ENCODE peak calls at places on chromosomes 1 and 21, in five cellular contexts. One of them, this sample, is unnamed.

GRCh38 chr1:150620919-150621318 is 8.5 kb downstream of the ENSA start:
- DNase-seq in fibroblast of lung: no peak
- DNase-seq in stomach: no peak
- DNase-seq in ascending aorta: no peak
- DNase-seq in CD8-positive, alpha-beta memory T cell: no peak
- DNase-seq in this sample: no peak

GRCh38 chr1:48931571-48932251 is 155.0 kb upstream of the BEND5 start:
- DNase-seq in fibroblast of lung: no peak
- DNase-seq in stomach: peak; percentile 55
- DNase-seq in ascending aorta: no peak
- DNase-seq in CD8-positive, alpha-beta memory T cell: no peak
- DNase-seq in this sample: no peak

GRCh38 chr21:40672602-40673001 is 174.4 kb downstream of the DSCAM start:
- DNase-seq in fibroblast of lung: no peak
- DNase-seq in stomach: no peak
- DNase-seq in ascending aorta: no peak
- DNase-seq in CD8-positive, alpha-beta memory T cell: no peak
- DNase-seq in this sample: no peak

GRCh38 chr1:116166655-116167054 is 55.5 kb downstream of the MAB21L3 start:
- DNase-seq in fibroblast of lung: no peak
- DNase-seq in stomach: no peak
- DNase-seq in ascending aorta: no peak
- DNase-seq in CD8-positive, alpha-beta memory T cell: no peak
- DNase-seq in this sample: no peak

GRCh38 chr1:50163674-50164073 is 55.0 kb downstream of the ELAVL4 start:
- DNase-seq in fibroblast of lung: no peak
- DNase-seq in stomach: no peak
- DNase-seq in ascending aorta: no peak
- DNase-seq in CD8-positive, alpha-beta memory T cell: no peak
- DNase-seq in this sample: no peak

GRCh38 chr1:234222561-234223280 is 150.5 kb upstream of the COA6 start:
- DNase-seq in fibroblast of lung: no peak
- DNase-seq in stomach: no peak
- DNase-seq in ascending aorta: no peak
- DNase-seq in CD8-positive, alpha-beta memory T cell: no peak
- DNase-seq in this sample: no peak

GRCh38 chr1:116769561-116769977 is 15.3 kb downstream of the CD2 start:
- DNase-seq in fibroblast of lung: no peak
- DNase-seq in stomach: no peak
- DNase-seq in ascending aorta: no peak
- DNase-seq in CD8-positive, alpha-beta memory T cell: peak; percentile 88
- DNase-seq in this sample: no peak

GRCh38 chr1:8154621-8155052 is 128.5 kb upstream of the ERRFI1 start:
- DNase-seq in fibroblast of lung: peak; percentile 68
- DNase-seq in stomach: no peak
- DNase-seq in ascending aorta: no peak
- DNase-seq in CD8-positive, alpha-beta memory T cell: no peak
- DNase-seq in this sample: peak; percentile 70

GRCh38 chr1:33332881-33333280 is 12.0 kb upstream of the A3GALT2 start:
- DNase-seq in fibroblast of lung: no peak
- DNase-seq in stomach: no peak
- DNase-seq in ascending aorta: no peak
- DNase-seq in CD8-positive, alpha-beta memory T cell: no peak
- DNase-seq in this sample: no peak

GRCh38 chr1:212987702-212988322 is 27.9 kb downstream of the ANGEL2 start:
- DNase-seq in fibroblast of lung: peak; percentile 42
- DNase-seq in stomach: no peak
- DNase-seq in ascending aorta: no peak
- DNase-seq in CD8-positive, alpha-beta memory T cell: no peak
- DNase-seq in this sample: no peak

GRCh38 chr1:8856689-8857412 is 21.6 kb downstream of the ENO1 start:
- DNase-seq in fibroblast of lung: no peak
- DNase-seq in stomach: no peak
- DNase-seq in ascending aorta: no peak
- DNase-seq in CD8-positive, alpha-beta memory T cell: no peak
- DNase-seq in this sample: no peak

GRCh38 chr1:5752715-5753330 is 239.4 kb downstream of the NPHP4 start:
- DNase-seq in fibroblast of lung: no peak
- DNase-seq in stomach: no peak
- DNase-seq in ascending aorta: no peak
- DNase-seq in CD8-positive, alpha-beta memory T cell: no peak
- DNase-seq in this sample: no peak

GRCh38 chr1:5751833-5752714 is 240.2 kb downstream of the NPHP4 start:
- DNase-seq in fibroblast of lung: no peak
- DNase-seq in stomach: no peak
- DNase-seq in ascending aorta: no peak
- DNase-seq in CD8-positive, alpha-beta memory T cell: no peak
- DNase-seq in this sample: peak; percentile 49

GRCh38 chr1:5753431-5754078 is 238.7 kb downstream of the NPHP4 start:
- DNase-seq in fibroblast of lung: no peak
- DNase-seq in stomach: peak; percentile 8
- DNase-seq in ascending aorta: no peak
- DNase-seq in CD8-positive, alpha-beta memory T cell: no peak
- DNase-seq in this sample: no peak

GRCh38 chr1:5750186-5751170 is 241.7 kb downstream of the NPHP4 start:
- DNase-seq in fibroblast of lung: no peak
- DNase-seq in stomach: no peak
- DNase-seq in ascending aorta: no peak
- DNase-seq in CD8-positive, alpha-beta memory T cell: no peak
- DNase-seq in this sample: no peak

GRCh38 chr1:5751171-5751556 is 241.1 kb downstream of the NPHP4 start:
- DNase-seq in fibroblast of lung: no peak
- DNase-seq in stomach: no peak
- DNase-seq in ascending aorta: no peak
- DNase-seq in CD8-positive, alpha-beta memory T cell: no peak
- DNase-seq in this sample: no peak
- H3K4me3 ChIP-seq in fibroblast of lung: no peak overlapping the region
- H3K4me3 ChIP-seq in stomach: no peak overlapping the region
- H3K4me3 ChIP-seq in ascending aorta: no peak overlapping the region
- H3K4me3 ChIP-seq in CD8-positive, alpha-beta memory T cell: no peak overlapping the region
- H3K4me3 ChIP-seq in this sample: no peak overlapping the region

GRCh38 chr1:230137328-230137815 is 70.3 kb downstream of the GALNT2 start:
- DNase-seq in fibroblast of lung: no peak
- DNase-seq in stomach: no peak
- DNase-seq in ascending aorta: no peak
- DNase-seq in CD8-positive, alpha-beta memory T cell: no peak
- DNase-seq in this sample: no peak
- H3K27ac ChIP-seq in fibroblast of lung: no peak overlapping the region
- H3K27ac ChIP-seq in stomach: no peak overlapping the region
- H3K27ac ChIP-seq in ascending aorta: no peak overlapping the region
- H3K27ac ChIP-seq in CD8-positive, alpha-beta memory T cell: no peak overlapping the region
- H3K27ac ChIP-seq in this sample: no peak overlapping the region

DNA sequence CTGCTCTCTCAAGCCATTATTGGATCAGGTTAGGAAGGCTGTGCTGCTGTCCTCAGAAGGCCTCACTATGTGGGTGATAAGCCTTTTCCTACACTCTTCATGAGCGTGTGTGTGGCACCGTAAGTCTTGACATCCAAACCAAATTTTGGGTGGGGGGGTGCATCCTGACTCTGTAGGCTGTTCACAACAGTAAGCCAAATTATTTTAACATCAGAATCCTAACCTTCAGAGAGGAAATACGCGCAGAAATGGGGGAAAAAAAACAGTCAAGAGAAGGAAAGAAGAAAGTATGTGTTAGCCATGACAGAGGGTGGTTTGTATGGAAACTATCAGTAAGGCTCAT is 21.0 kb downstream of the STPG1 start:
- DNase-seq in fibroblast of lung: no peak
- DNase-seq in stomach: no peak
- DNase-seq in ascending aorta: no peak
- DNase-seq in CD8-positive, alpha-beta memory T cell: no peak
- DNase-seq in this sample: no peak
- H3K4me3 ChIP-seq in fibroblast of lung: no peak overlapping the region
- H3K4me3 ChIP-seq in stomach: no peak overlapping the region
- H3K4me3 ChIP-seq in ascending aorta: no peak overlapping the region
- H3K4me3 ChIP-seq in CD8-positive, alpha-beta memory T cell: no peak overlapping the region
- H3K4me3 ChIP-seq in this sample: no peak overlapping the region

GRCh38 chr1:230097370-230097769 is 30.3 kb downstream of the GALNT2 start:
- DNase-seq in fibroblast of lung: no peak
- DNase-seq in stomach: no peak
- DNase-seq in ascending aorta: no peak
- DNase-seq in CD8-positive, alpha-beta memory T cell: no peak
- DNase-seq in this sample: no peak
- H3K27ac ChIP-seq in fibroblast of lung: no peak overlapping the region
- H3K27ac ChIP-seq in stomach: no peak overlapping the region
- H3K27ac ChIP-seq in ascending aorta: no peak overlapping the region
- H3K27ac ChIP-seq in CD8-positive, alpha-beta memory T cell: no peak overlapping the region
- H3K27ac ChIP-seq in this sample: no peak overlapping the region

GRCh38 chr1:43303477-43304286 is 2.9 kb downstream of the TIE1 start:
- DNase-seq in fibroblast of lung: no peak
- DNase-seq in stomach: no peak
- DNase-seq in ascending aorta: no peak
- DNase-seq in CD8-positive, alpha-beta memory T cell: no peak
- DNase-seq in this sample: no peak
- H3K4me3 ChIP-seq in fibroblast of lung: no peak overlapping the region
- H3K4me3 ChIP-seq in stomach: no peak overlapping the region
- H3K4me3 ChIP-seq in ascending aorta: no peak overlapping the region
- H3K4me3 ChIP-seq in CD8-positive, alpha-beta memory T cell: no peak overlapping the region
- H3K4me3 ChIP-seq in this sample: no peak overlapping the region

This sample was measured in WERI-Rb-1.